ENCODE peak calls at places on chromosomes 4 and X, in ten cellular contexts. X is Right ventricle myocardium inferior; G is aorta; E is choroid plexus epithelial cell; L is activated CD4-positive, alpha-beta T cell treated with anti-CD3 and anti-CD28 coated beads for 36 hours; D is iPS-NIHi11; R is fibroblast of pulmonary artery; V is RWPE2; S is GM18507; K is hippocampal formation. A is an unnamed sample.

GRCh38 chr4:123390846-123391456 is 5.6 kb upstream of the SPRY1 start:
- DNase-seq in X (no peak), G (no peak), E (peak; percentile 59), L (no peak), D (no peak), R (peak; percentile 56), V (no peak), S (no peak), K (no peak), A (peak; percentile 22)

GRCh38 chr4:148376151-148376550 is 66.1 kb downstream of the NR3C2 start:
- DNase-seq in X (no peak), G (no peak), E (peak; percentile 65), L (peak; percentile 41), D (no peak), R (peak; percentile 64), V (no peak), S (no peak), K (no peak), A (no peak)

GRCh38 chr4:180084561-180084960 is 2158.6 kb upstream of the TENM3 start:
- DNase-seq in X (no peak), G (no peak), E (no peak), L (no peak), D (no peak), R (no peak), V (no peak), S (no peak), K (no peak), A (no peak)

GRCh38 chr4:182752158-182752910 is 164.9 kb downstream of the DCTD start:
- DNase-seq in X (no peak), G (no peak), E (peak; percentile 78), L (no peak), D (no peak), R (peak; percentile 87), V (no peak), S (no peak), K (no peak), A (no peak)

GRCh38 chrX:14003876-14004425 is 25.7 kb downstream of the GEMIN8 start:
- DNase-seq in X (no peak), G (no peak), E (no peak), L (no peak), D (no peak), R (no peak), V (no peak), S (no peak), K (no peak), A (no peak)

GRCh38 chrX:1727531-1728027 is 112.7 kb downstream of the ASMT start:
- DNase-seq in X (no peak), G (peak; percentile 41), E (no peak), L (no peak), D (peak; percentile 40), R (no peak), V (peak; percentile 80), S (no peak), K (no peak), A (no peak)

GRCh38 chr4:8127051-8127798 is 31.4 kb downstream of the ABLIM2 start:
- DNase-seq in X (peak; percentile 48), G (no peak), E (no peak), L (no peak), D (no peak), R (no peak), V (no peak), S (no peak), K (no peak), A (no peak)

GRCh38 chrX:106341823-106342222 is 173.7 kb downstream of the PWWP3B start:
- DNase-seq in X (no peak), G (no peak), E (no peak), L (no peak), D (no peak), R (no peak), V (no peak), S (no peak), K (no peak), A (no peak)

GRCh38 chr4:186487726-186488125 is 67.6 kb downstream of the MTNR1A start:
- DNase-seq in X (no peak), G (no peak), E (no peak), L (no peak), D (no peak), R (no peak), V (no peak), S (no peak), K (no peak), A (peak; percentile 39)

GRCh38 chr4:118175506-118175905 is 141.2 kb downstream of the NDST3 start:
- DNase-seq in X (no peak), G (no peak), E (no peak), L (no peak), D (no peak), R (no peak), V (no peak), S (no peak), K (no peak), A (no peak)

GRCh38 chr4:113955411-113955810 is 24.0 kb downstream of the ARSJ start:
- DNase-seq in X (no peak), G (no peak), E (no peak), L (no peak), D (no peak), R (no peak), V (no peak), S (no peak), K (no peak), A (no peak)

GRCh38 chrX:78019586-78020483 is 50.4 kb upstream of the PGAM4 start:
- DNase-seq in X (no peak), G (no peak), E (no peak), L (no peak), D (no peak), R (no peak), V (no peak), S (no peak), K (no peak), A (no peak)

GRCh38 chr4:40462326-40462725 is 127.2 kb downstream of the CHRNA9 start:
- DNase-seq in X (no peak), G (no peak), E (no peak), L (peak; percentile 27), D (no peak), R (no peak), V (no peak), S (no peak), K (no peak), A (no peak)

GRCh38 chrX:69151898-69152297 is 13.4 kb downstream of the PJA1 start:
- DNase-seq in X (no peak), G (no peak), E (no peak), L (no peak), D (no peak), R (no peak), V (no peak), S (no peak), K (no peak), A (no peak)

GRCh38 chr4:42425146-42426065 is 28.1 kb downstream of the SHISA3 start:
- DNase-seq in X (no peak), G (no peak), E (no peak), L (no peak), D (no peak), R (no peak), V (no peak), S (no peak), K (no peak), A (no peak)

GRCh38 chr4:93740890-93741289 is 87.7 kb upstream of the ATOH1 start:
- DNase-seq in X (no peak), G (no peak), E (no peak), L (no peak), D (no peak), R (no peak), V (no peak), S (no peak), K (no peak), A (no peak)

GRCh38 chr4:4386296-4386735 is 586 bp upstream of the NSG1 start:
- DNase-seq in X (no peak), G (peak; percentile 75), E (no peak), L (peak; percentile 64), D (peak; percentile 66), R (peak; percentile 48), V (no peak), S (no peak), K (no peak), A (peak; percentile 53)

GRCh38 chrX:118807151-118808017 is 16.2 kb upstream of the ZCCHC12 start:
- DNase-seq in X (no peak), G (no peak), E (peak; percentile 65), L (peak; percentile 61), D (peak; percentile 37), R (peak; percentile 70), V (no peak), S (no peak), K (peak; percentile 42), A (peak; percentile 50)

GRCh38 chr4:176563591-176563990 is 229.1 kb downstream of the VEGFC start:
- DNase-seq in X (no peak), G (no peak), E (peak; percentile 81), L (no peak), D (no peak), R (peak; percentile 81), V (no peak), S (no peak), K (no peak), A (no peak)

GRCh38 chr4:113468165-113469022 is 293.1 kb downstream of the CAMK2D start:
- DNase-seq in X (peak; percentile 67), G (peak; percentile 92), E (peak; percentile 100), L (peak; percentile 63), D (peak; percentile 43), R (peak; percentile 100), V (peak; percentile 87), S (no peak), K (peak; percentile 46), A (no peak)

GRCh38 chrX:134183665-134184064 is 53.3 kb upstream of the CCDC160 start:
- DNase-seq in X (no peak), G (no peak), E (no peak), L (no peak), D (no peak), R (no peak), V (no peak), S (no peak), K (no peak), A (no peak)

GRCh38 chr4:99722662-99723061 is 65.0 kb upstream of the C4orf54 start:
- DNase-seq in X (no peak), G (no peak), E (no peak), L (no peak), D (no peak), R (peak; percentile 11), V (no peak), S (no peak), K (no peak), A (no peak)

GRCh38 chr4:177356921-177357320 is 47.2 kb downstream of the NEIL3 start:
- DNase-seq in X (no peak), G (no peak), E (peak; percentile 20), L (no peak), D (no peak), R (no peak), V (no peak), S (no peak), K (no peak), A (no peak)

GRCh38 chrX:30302957-30303356 is 6.2 kb downstream of the NR0B1 start:
- DNase-seq in X (no peak), G (peak; percentile 71), E (no peak), L (no peak), D (no peak), R (no peak), V (no peak), S (no peak), K (peak; percentile 4), A (no peak)

GRCh38 chr4:126267689-126268088 is 952.9 kb downstream of the FAT4 start:
- DNase-seq in X (no peak), G (no peak), E (peak; percentile 90), L (no peak), D (no peak), R (peak; percentile 84), V (no peak), S (no peak), K (no peak), A (no peak)

GRCh38 chr4:112361181-112361791 is 64.1 kb downstream of the ALPK1 start:
- DNase-seq in X (no peak), G (no peak), E (peak; percentile 83), L (peak; percentile 58), D (peak; percentile 23), R (peak; percentile 7), V (no peak), S (no peak), K (no peak), A (peak; percentile 91)

GRCh38 chrX:37825225-37825842 is 22.0 kb downstream of the DYNLT3 start:
- DNase-seq in X (no peak), G (no peak), E (peak; percentile 62), L (peak; percentile 66), D (peak; percentile 25), R (peak; percentile 52), V (no peak), S (no peak), K (peak; percentile 38), A (peak; percentile 11)

GRCh38 chrX:150966235-150966634 is 16.9 kb upstream of the HMGB3 start:
- DNase-seq in X (no peak), G (no peak), E (no peak), L (no peak), D (no peak), R (no peak), V (no peak), S (no peak), K (no peak), A (no peak)